ENCODE peak calls at places on chromosomes 7 and 10, in seven cellular contexts. B, G, S, Y, X, P and O are unnamed samples.
A peak's percentile ranks its signal among the peaks of the same experiment; 100 is the strongest.

GRCh38 chr10:1564791-1565190 is 172.5 kb downstream of the ADARB2 start:
- DNase-seq in B (no peak), G (no peak), S (no peak), Y (no peak), X (no peak), P (no peak), O (no peak)

GRCh38 chr7:142800699-142801260 is 30.0 kb downstream of the PRSS2 start:
- DNase-seq in B (no peak), G (no peak), S (no peak), Y (no peak), X (no peak), P (no peak), O (no peak)

GRCh38 chr7:74033372-74034311 is 5.7 kb downstream of the ELN start:
- DNase-seq in B (no peak), G (no peak), S (no peak), Y (no peak), X (no peak), P (peak; percentile 58), O (no peak)

GRCh38 chr7:101507791-101508252 is 121.3 kb downstream of the MYL10 start:
- DNase-seq in B (peak; percentile 63), G (no peak), S (peak; percentile 86), Y (peak; percentile 64), X (peak; percentile 70), P (no peak), O (no peak)

GRCh38 chr10:105291571-105291970 is 650.5 kb downstream of the SORCS3 start:
- DNase-seq in B (no peak), G (no peak), S (no peak), Y (no peak), X (no peak), P (no peak), O (no peak)

GRCh38 chr10:79292789-79293746 is 54.2 kb upstream of the PPIF start:
- DNase-seq in B (no peak), G (peak; percentile 29), S (peak; percentile 39), Y (peak; percentile 84), X (peak; percentile 73), P (no peak), O (no peak)

GRCh38 chr7:43217055-43217454 is 104.6 kb downstream of the HECW1 start:
- DNase-seq in B (no peak), G (no peak), S (no peak), Y (no peak), X (no peak), P (no peak), O (no peak)

GRCh38 chr10:11237571-11237970 is 219.9 kb downstream of the CELF2 start:
- DNase-seq in B (no peak), G (no peak), S (no peak), Y (no peak), X (no peak), P (no peak), O (no peak)

GRCh38 chr7:84921154-84921553 is 265.7 kb downstream of the SEMA3D start:
- DNase-seq in B (no peak), G (no peak), S (no peak), Y (no peak), X (no peak), P (no peak), O (no peak)

GRCh38 chr10:98368644-98369043 is 46.3 kb downstream of the PYROXD2 start:
- DNase-seq in B (no peak), G (no peak), S (no peak), Y (no peak), X (no peak), P (no peak), O (no peak)
- H3K27ac ChIP-seq in B (no peak overlapping the region), G (no peak overlapping the region), S (no peak overlapping the region), Y (no peak overlapping the region), X (no peak overlapping the region), P (no peak overlapping the region), O (no peak overlapping the region)

GRCh38 chr10:96765406-96766240 is 45.3 kb upstream of the PIK3AP1 start:
- DNase-seq in B (peak; percentile 37), G (peak; percentile 69), S (no peak), Y (peak; percentile 66), X (peak; percentile 53), P (peak; percentile 30), O (peak; percentile 10)

GRCh38 chr10:96768136-96768535 is 47.8 kb upstream of the PIK3AP1 start:
- DNase-seq in B (no peak), G (no peak), S (no peak), Y (no peak), X (no peak), P (no peak), O (no peak)

GRCh38 chr10:96758423-96758822 is 38.1 kb upstream of the PIK3AP1 start:
- DNase-seq in B (no peak), G (no peak), S (no peak), Y (no peak), X (no peak), P (no peak), O (no peak)

GRCh38 chr10:96767611-96768010 is 47.3 kb upstream of the PIK3AP1 start:
- DNase-seq in B (no peak), G (no peak), S (no peak), Y (peak; percentile 41), X (no peak), P (no peak), O (no peak)

DNA sequence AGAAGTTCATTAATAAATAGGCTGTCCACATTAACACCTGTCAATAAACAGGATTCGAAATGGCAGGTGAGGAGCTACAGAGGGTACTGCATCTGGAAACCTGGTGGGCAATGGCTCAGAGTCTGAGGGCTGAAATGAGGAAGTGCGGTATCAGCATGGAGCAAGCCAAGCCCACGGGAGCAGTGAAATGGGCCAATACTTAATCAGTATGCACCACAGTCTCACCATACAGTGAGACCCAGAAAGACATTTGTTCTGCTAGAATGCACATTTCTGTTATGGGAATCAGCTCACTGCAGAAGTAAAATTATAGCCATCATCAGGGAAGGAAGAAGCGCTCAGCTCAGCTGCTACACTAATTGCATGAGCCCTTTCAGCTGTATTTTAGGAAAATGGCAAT is 44.0 kb upstream of the PIK3AP1 start:
- DNase-seq in B (no peak), G (no peak), S (no peak), Y (no peak), X (no peak), P (no peak), O (no peak)
- H3K27ac ChIP-seq in B (no peak overlapping the region), G (no peak overlapping the region), S (no peak overlapping the region), Y (no peak overlapping the region), X (no peak overlapping the region), P (no peak overlapping the region), O (no peak overlapping the region)

GRCh38 chr10:22263106-22263505 is 45.3 kb upstream of the EBLN1 start:
- DNase-seq in B (no peak), G (no peak), S (no peak), Y (no peak), X (no peak), P (no peak), O (no peak)

GRCh38 chr10:22252801-22253577 is 35.2 kb upstream of the EBLN1 start:
- DNase-seq in B (no peak), G (peak; percentile 39), S (no peak), Y (no peak), X (no peak), P (no peak), O (peak; percentile 23)

GRCh38 chr10:22253578-22253882 is 35.7 kb upstream of the EBLN1 start:
- DNase-seq in B (no peak), G (peak; percentile 51), S (no peak), Y (no peak), X (no peak), P (peak; percentile 35), O (no peak)

GRCh38 chr10:22259280-22259679 is 41.5 kb upstream of the EBLN1 start:
- DNase-seq in B (no peak), G (no peak), S (no peak), Y (peak; percentile 11), X (no peak), P (no peak), O (no peak)

DNA sequence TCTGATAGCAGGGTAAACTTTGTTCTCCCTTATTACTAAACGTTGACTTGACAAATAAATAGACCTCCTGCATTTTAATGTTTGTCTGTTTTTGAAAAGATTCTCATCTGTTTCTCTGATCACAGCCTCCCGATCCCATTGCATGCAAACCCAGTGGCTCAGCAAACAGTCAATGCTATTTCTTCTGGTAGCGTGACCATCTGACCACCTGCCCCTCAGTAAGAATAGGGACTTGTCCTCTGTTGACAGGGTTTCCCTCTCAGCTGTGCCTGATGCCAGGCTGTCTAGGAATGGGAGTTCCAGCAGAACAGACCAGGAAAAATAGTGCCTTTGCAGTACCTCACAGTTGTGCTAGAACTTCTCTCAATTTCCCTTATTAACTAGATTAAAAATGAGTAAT is 40.7 kb upstream of the EBLN1 start:
- DNase-seq in B (no peak), G (no peak), S (no peak), Y (no peak), X (no peak), P (no peak), O (no peak)
- H3K27ac ChIP-seq in B (no peak overlapping the region), G (no peak overlapping the region), S (no peak overlapping the region), Y (no peak overlapping the region), X (no peak overlapping the region), P (no peak overlapping the region), O (no peak overlapping the region)

GRCh38 chr7:30862987-30863693 is 48.5 kb upstream of the AQP1 start:
- DNase-seq in B (no peak), G (no peak), S (no peak), Y (no peak), X (no peak), P (no peak), O (no peak)
- H3K27ac ChIP-seq in B (no peak overlapping the region), G (no peak overlapping the region), S (no peak overlapping the region), Y (no peak overlapping the region), X (no peak overlapping the region), P (peak overlapping the region; percentile 68), O (no peak overlapping the region)

GRCh38 chr7:37493810-37494209 is 45.1 kb upstream of the ELMO1 start:
- DNase-seq in B (no peak), G (no peak), S (no peak), Y (no peak), X (no peak), P (no peak), O (no peak)

GRCh38 chr7:37494940-37495339 is 46.3 kb upstream of the ELMO1 start:
- DNase-seq in B (no peak), G (no peak), S (no peak), Y (no peak), X (no peak), P (no peak), O (no peak)

GRCh38 chr7:37493123-37493522 is 44.5 kb upstream of the ELMO1 start:
- DNase-seq in B (no peak), G (no peak), S (no peak), Y (no peak), X (no peak), P (no peak), O (no peak)

GRCh38 chr7:37489703-37490102 is 41.0 kb upstream of the ELMO1 start:
- DNase-seq in B (no peak), G (no peak), S (no peak), Y (no peak), X (no peak), P (no peak), O (no peak)

GRCh38 chr7:37491919-37492694 is 43.4 kb upstream of the ELMO1 start:
- DNase-seq in B (no peak), G (no peak), S (peak; percentile 80), Y (no peak), X (no peak), P (no peak), O (no peak)
- H3K27ac ChIP-seq in B (no peak overlapping the region), G (no peak overlapping the region), S (no peak overlapping the region), Y (no peak overlapping the region), X (no peak overlapping the region), P (peak overlapping the region; percentile 9), O (peak overlapping the region; percentile 65)